ENCODE peak calls at places on chromosomes 13 and 19, in nine cellular contexts. Y is RPMI7951; R is stimulated activated CD4-positive, alpha-beta T cell treated with anti-CD3 and anti-CD28 coated beads, Interleukin-15, amount 100 ng/mL, for 1 hour; Q is HCEC 1CT; H is T-helper 17 cell; G is neural crest cell; X is hepatic stellate cell; W is mesendoderm; E is ascending aorta. K is an unnamed sample.

GRCh38 chr13:30103161-30103858 is 204.0 kb downstream of the KATNAL1 start:
- DNase-seq in Y (no peak), R (no peak), Q (no peak), H (no peak), G (no peak), X (no peak), W (no peak), E (no peak), K (no peak)

GRCh38 chr19:51386882-51387520 is 773 bp downstream of the LIM2 start:
- DNase-seq in Y (no peak), R (no peak), Q (no peak), H (no peak), G (no peak), X (no peak), W (no peak), E (no peak), K (no peak)

GRCh38 chr13:50990540-50991506 is 81.2 kb downstream of the RNASEH2B start:
- DNase-seq in Y (peak; percentile 3), R (no peak), Q (no peak), H (no peak), G (peak; percentile 46), X (peak; percentile 67), W (peak; percentile 55), E (peak; percentile 77), K (peak; percentile 20)

GRCh38 chr13:79287994-79288795 is 117.9 kb downstream of the RBM26 start:
- DNase-seq in Y (no peak), R (no peak), Q (no peak), H (no peak), G (no peak), X (no peak), W (peak; percentile 87), E (no peak), K (no peak)

GRCh38 chr13:112838038-112838965 is 130.7 kb upstream of the MCF2L start:
- DNase-seq in Y (no peak), R (no peak), Q (no peak), H (no peak), G (no peak), X (no peak), W (no peak), E (no peak), K (no peak)

GRCh38 chr13:79779761-79780160 is 298.8 kb downstream of the NDFIP2 start:
- DNase-seq in Y (peak; percentile 56), R (no peak), Q (peak; percentile 46), H (no peak), G (no peak), X (peak; percentile 29), W (peak; percentile 72), E (peak; percentile 64), K (peak; percentile 80)

GRCh38 chr13:35349673-35350278 is 126.7 kb downstream of the MAB21L1 start:
- DNase-seq in Y (peak; percentile 35), R (no peak), Q (no peak), H (no peak), G (no peak), X (no peak), W (peak; percentile 16), E (no peak), K (peak; percentile 5)

GRCh38 chr13:19305434-19305833 is 123.8 kb upstream of the TUBA3C start:
- DNase-seq in Y (no peak), R (no peak), Q (no peak), H (no peak), G (no peak), X (no peak), W (no peak), E (no peak), K (no peak)

GRCh38 chr13:36848228-36848982 is 29.4 kb downstream of the RFXAP start:
- DNase-seq in Y (peak; percentile 39), R (no peak), Q (peak; percentile 11), H (no peak), G (no peak), X (no peak), W (peak; percentile 43), E (no peak), K (peak; percentile 34)

GRCh38 chr19:49677901-49678674 is 1.0 kb downstream of the PRMT1 start:
- DNase-seq in Y (peak; percentile 71), R (peak; percentile 69), Q (peak; percentile 41), H (peak; percentile 71), G (peak; percentile 93), X (peak; percentile 70), W (peak; percentile 95), E (peak; percentile 87), K (peak; percentile 67)

GRCh38 chr19:36215276-36216171 is 618 bp downstream of the ZNF146 start:
- DNase-seq in Y (peak; percentile 30), R (no peak), Q (peak; percentile 24), H (no peak), G (peak; percentile 7), X (peak; percentile 38), W (peak; percentile 23), E (no peak), K (peak; percentile 31)

GRCh38 chr13:50127017-50127725 is 111.9 kb downstream of the KCNRG start:
- DNase-seq in Y (no peak), R (peak; percentile 15), Q (no peak), H (peak; percentile 38), G (peak; percentile 40), X (no peak), W (peak; percentile 45), E (peak; percentile 69), K (no peak)

GRCh38 chr13:98142427-98143156 is at the start of gene FARP1:
- DNase-seq in Y (peak; percentile 63), R (no peak), Q (peak; percentile 62), H (no peak), G (peak; percentile 66), X (peak; percentile 76), W (peak; percentile 84), E (peak; percentile 79), K (peak; percentile 47)

GRCh38 chr13:91346062-91346461 is 1.4 kb upstream of the MIR17HG start:
- DNase-seq in Y (no peak), R (no peak), Q (no peak), H (no peak), G (no peak), X (no peak), W (no peak), E (no peak), K (no peak)

GRCh38 chr13:98706446-98707110 is 45.9 kb downstream of the SLC15A1 start:
- DNase-seq in Y (peak; percentile 75), R (no peak), Q (no peak), H (no peak), G (no peak), X (no peak), W (peak; percentile 49), E (no peak), K (no peak)

GRCh38 chr13:60334310-60334709 is 62.7 kb upstream of the TDRD3 start:
- DNase-seq in Y (no peak), R (no peak), Q (no peak), H (no peak), G (no peak), X (no peak), W (no peak), E (no peak), K (no peak)

GRCh38 chr13:75302031-75302430 is 179.9 kb downstream of the TBC1D4 start:
- DNase-seq in Y (no peak), R (no peak), Q (no peak), H (no peak), G (no peak), X (no peak), W (no peak), E (no peak), K (no peak)

GRCh38 chr19:44499559-44499958 is 763 bp downstream of the ZNF180 start:
- DNase-seq in Y (no peak), R (no peak), Q (no peak), H (no peak), G (no peak), X (no peak), W (no peak), E (no peak), K (peak; percentile 4)

GRCh38 chr13:86085890-86086289 is 286.7 kb upstream of the SLITRK6 start:
- DNase-seq in Y (no peak), R (no peak), Q (peak; percentile 17), H (no peak), G (no peak), X (no peak), W (no peak), E (no peak), K (no peak)

GRCh38 chr13:32153056-32153455 is 121.5 kb downstream of the FRY start:
- DNase-seq in Y (peak; percentile 35), R (no peak), Q (peak; percentile 86), H (no peak), G (no peak), X (peak; percentile 34), W (no peak), E (no peak), K (peak; percentile 79)

GRCh38 chr19:411723-412355 is 2.9 kb upstream of the C2CD4C start:
- DNase-seq in Y (no peak), R (no peak), Q (no peak), H (no peak), G (no peak), X (no peak), W (no peak), E (no peak), K (no peak)

GRCh38 chr13:101447852-101448251 is 4.6 kb upstream of the ITGBL1 start:
- DNase-seq in Y (peak; percentile 60), R (no peak), Q (no peak), H (no peak), G (no peak), X (no peak), W (peak; percentile 4), E (no peak), K (no peak)

GRCh38 chr19:9848761-9849160 is 13.6 kb downstream of the PIN1 start:
- DNase-seq in Y (no peak), R (no peak), Q (no peak), H (no peak), G (no peak), X (no peak), W (no peak), E (no peak), K (no peak)

GRCh38 chr19:13284929-13285928 is 135.0 kb downstream of the IER2 start:
- DNase-seq in Y (no peak), R (no peak), Q (no peak), H (no peak), G (no peak), X (no peak), W (no peak), E (no peak), K (no peak)

GRCh38 chr19:7475665-7476064 is 13.2 kb downstream of the PEX11G start:
- DNase-seq in Y (no peak), R (no peak), Q (no peak), H (no peak), G (no peak), X (no peak), W (no peak), E (no peak), K (no peak)

GRCh38 chr19:45175663-45176345 is 2.2 kb downstream of the TRAPPC6A start:
- DNase-seq in Y (no peak), R (no peak), Q (peak; percentile 20), H (no peak), G (no peak), X (no peak), W (no peak), E (no peak), K (no peak)

GRCh38 chr13:74629985-74630384 is 495.8 kb upstream of the KLF12 start:
- DNase-seq in Y (no peak), R (no peak), Q (no peak), H (no peak), G (no peak), X (no peak), W (no peak), E (peak; percentile 76), K (no peak)

GRCh38 chr19:5286465-5287029 is 54.1 kb downstream of the PTPRS start:
- DNase-seq in Y (no peak), R (no peak), Q (no peak), H (no peak), G (no peak), X (no peak), W (no peak), E (no peak), K (no peak)

GRCh38 chr19:18388328-18389094 is 2.6 kb downstream of the GDF15 start:
- DNase-seq in Y (peak; percentile 56), R (peak; percentile 61), Q (peak; percentile 27), H (peak; percentile 70), G (peak; percentile 90), X (peak; percentile 89), W (peak; percentile 76), E (peak; percentile 87), K (no peak)

GRCh38 chr13:99303863-99304521 is 3.2 kb downstream of the GPR183 start:
- DNase-seq in Y (peak; percentile 85), R (peak; percentile 31), Q (no peak), H (peak; percentile 38), G (no peak), X (no peak), W (no peak), E (no peak), K (no peak)

K was measured in LHCN-M2.